ENCODE peak calls at places on chromosomes 11 and 22, in nine cellular contexts. A is H9, J is cardiac fibroblast, T is NCI-H2107, W is COLO829, P is neuronal stem cell, N is omental fat pad, Q is neural crest cell, I is foreskin melanocyte. S is an unnamed sample.

GRCh38 chr22:39175127-39176066 is 22.9 kb upstream of the CBX7 start:
- DNase-seq in I (no peak), A (peak), T (no peak), N (no peak), Q (no peak), J (no peak), P (no peak), W (no peak), S (peak)

GRCh38 chr11:113694390-113694789 is 11.7 kb downstream of the TMPRSS5 start:
- DNase-seq in W (no peak), Q (no peak), J (no peak), P (no peak), A (no peak), N (no peak), T (no peak), I (no peak), S (no peak)

GRCh38 chr11:63814383-63814736 is 1.1 kb downstream of the SPINDOC start:
- DNase-seq in A (no peak), N (no peak), W (no peak), Q (no peak), P (no peak), I (no peak), T (no peak), J (no peak), S (no peak)

GRCh38 chr11:105273660-105274280 is 134.2 kb upstream of the CARD18 start:
- DNase-seq in W (no peak), I (no peak), A (no peak), N (no peak), P (no peak), J (no peak), Q (no peak), T (no peak), S (no peak)

GRCh38 chr22:28943501-28943879 is 60.1 kb downstream of the ZNRF3 start:
- DNase-seq in I (no peak), N (no peak), W (no peak), J (peak), T (no peak), A (no peak), P (no peak), Q (no peak), S (no peak)

GRCh38 chr11:116175707-116176106 is 597.1 kb downstream of the BUD13 start:
- DNase-seq in T (no peak), N (no peak), P (no peak), W (no peak), Q (no peak), I (no peak), A (no peak), J (no peak), S (no peak)

GRCh38 chr22:50739279-50739691 is 1.3 kb downstream of the ACR start:
- DNase-seq in P (no peak), W (no peak), J (no peak), T (no peak), I (no peak), Q (no peak), N (no peak), A (peak), S (no peak)

GRCh38 chr11:13341028-13341427 is 63.4 kb downstream of the BMAL1 start:
- DNase-seq in W (no peak), N (no peak), A (no peak), P (no peak), T (no peak), I (no peak), J (no peak), Q (no peak), S (no peak)

GRCh38 chr11:76856111-76856510 is 4.6 kb upstream of the ACER3 start:
- DNase-seq in W (no peak), Q (no peak), P (no peak), I (no peak), A (no peak), T (no peak), J (peak), N (no peak), S (no peak)

GRCh38 chr11:78076733-78077403 is 2.8 kb downstream of the NDUFC2 start:
- DNase-seq in W (no peak), N (no peak), P (no peak), I (no peak), J (no peak), Q (no peak), T (no peak), A (no peak), S (no peak)

GRCh38 chr11:35126000-35126878 is 12.7 kb upstream of the CD44 start:
- DNase-seq in I (no peak), A (no peak), T (no peak), P (no peak), N (no peak), W (no peak), Q (no peak), J (no peak), S (no peak)

GRCh38 chr22:49036513-49036912 is 791.2 kb downstream of the BRD1 start:
- DNase-seq in W (no peak), T (no peak), N (no peak), I (no peak), Q (no peak), P (no peak), J (no peak), A (no peak), S (no peak)

GRCh38 chr22:48968201-48968959 is 859.3 kb downstream of the BRD1 start:
- DNase-seq in P (no peak), N (no peak), I (no peak), W (no peak), T (no peak), A (peak), J (no peak), Q (no peak), S (peak)

GRCh38 chr11:33542921-33543320 is 157.7 kb downstream of the C11orf91 start:
- DNase-seq in T (no peak), A (peak), Q (peak), J (peak), I (peak), N (no peak), P (peak), W (peak), S (peak)

GRCh38 chr11:66143264-66143566 is 73.1 kb downstream of the PACS1 start:
- DNase-seq in Q (no peak), P (no peak), W (no peak), I (no peak), A (no peak), N (no peak), T (no peak), J (no peak), S (no peak)

GRCh38 chr11:1766719-1767398 is 3.1 kb upstream of the CTSD start:
- DNase-seq in I (no peak), P (no peak), W (no peak), J (no peak), N (no peak), Q (no peak), T (no peak), A (no peak), S (no peak)

GRCh38 chr11:45876401-45876800 is 9.1 kb upstream of the MAPK8IP1 start:
- DNase-seq in W (no peak), Q (no peak), T (no peak), J (no peak), P (no peak), N (no peak), A (no peak), I (no peak), S (peak)

GRCh38 chr22:48106215-48106614 is 1343.8 kb downstream of the TBC1D22A start:
- DNase-seq in A (no peak), Q (no peak), N (no peak), W (no peak), J (no peak), P (no peak), I (no peak), T (no peak), S (no peak)

GRCh38 chr11:46223252-46223513 is 54.3 kb upstream of the CREB3L1 start:
- DNase-seq in P (no peak), W (no peak), J (no peak), A (no peak), I (no peak), N (no peak), T (no peak), Q (no peak), S (no peak)

GRCh38 chr22:25383892-25384291 is 164.5 kb downstream of the CRYBB2 start:
- DNase-seq in N (no peak), W (no peak), Q (no peak), I (no peak), P (no peak), J (no peak), T (no peak), A (no peak), S (no peak)

GRCh38 chr11:102256251-102256650 is 61.0 kb upstream of the BIRC3 start:
- DNase-seq in Q (no peak), J (peak), N (no peak), W (no peak), A (no peak), I (no peak), P (no peak), T (no peak), S (no peak)

GRCh38 chr11:91173701-91174100 is 950.9 kb upstream of the CHORDC1 start:
- DNase-seq in J (no peak), T (no peak), I (no peak), A (no peak), Q (no peak), P (no peak), W (no peak), N (no peak), S (no peak)